ENCODE peak calls at places on chromosomes 2 and 18, in four cellular contexts. R, Z, O and T are unnamed samples.

GRCh38 chr2:147368306-147368705 is 476.5 kb upstream of the ACVR2A start:
- DNase-seq in R (no peak), Z (no peak), O (no peak), T (no peak)

GRCh38 chr2:210768329-210768910 is 212.0 kb downstream of the CPS1 start:
- DNase-seq in R (no peak), Z (no peak), O (no peak), T (no peak)

GRCh38 chr2:74205586-74205985 is 7.2 kb downstream of the MTHFD2 start:
- DNase-seq in R (no peak), Z (no peak), O (no peak), T (no peak)

GRCh38 chr2:138432971-138433370 is 68.6 kb upstream of the SPOPL start:
- DNase-seq in R (no peak), Z (no peak), O (no peak), T (no peak)

GRCh38 chr18:59617468-59617932 is 79.7 kb downstream of the CCBE1 start:
- DNase-seq in R (no peak), Z (no peak), O (no peak), T (no peak)

GRCh38 chr18:42348722-42349121 is 393.7 kb downstream of the PIK3C3 start:
- DNase-seq in R (no peak), Z (no peak), O (no peak), T (no peak)

GRCh38 chr2:235852528-235852920 is 315.7 kb downstream of the GBX2 start:
- DNase-seq in R (no peak), Z (peak; percentile 41), O (no peak), T (no peak)

GRCh38 chr2:219551412-219551811 is 7.6 kb downstream of the TMEM198 start:
- DNase-seq in R (peak; percentile 83), Z (peak; percentile 81), O (no peak), T (peak; percentile 52)

GRCh38 chr18:12062974-12063373 is 30.7 kb upstream of the ANKRD62 start:
- DNase-seq in R (no peak), Z (no peak), O (no peak), T (no peak)

GRCh38 chr2:207144191-207144795 is 21.5 kb downstream of the KLF7 start:
- DNase-seq in R (no peak), Z (no peak), O (no peak), T (no peak)

GRCh38 chr2:207143474-207144190 is 22.1 kb downstream of the KLF7 start:
- DNase-seq in R (peak; percentile 81), Z (peak; percentile 85), O (peak; percentile 91), T (peak; percentile 83)

GRCh38 chr2:207141381-207141780 is 24.4 kb downstream of the KLF7 start:
- DNase-seq in R (no peak), Z (no peak), O (no peak), T (no peak)

GRCh38 chr2:207142461-207142860 is 23.3 kb downstream of the KLF7 start:
- DNase-seq in R (no peak), Z (no peak), O (no peak), T (no peak)

GRCh38 chr2:207143131-207143473 is 22.6 kb downstream of the KLF7 start:
- DNase-seq in R (no peak), Z (no peak), O (no peak), T (no peak)
- TF ChIP-seq CTCF in R (no peak), Z (no peak), O (no peak), T (no peak)

DNA sequence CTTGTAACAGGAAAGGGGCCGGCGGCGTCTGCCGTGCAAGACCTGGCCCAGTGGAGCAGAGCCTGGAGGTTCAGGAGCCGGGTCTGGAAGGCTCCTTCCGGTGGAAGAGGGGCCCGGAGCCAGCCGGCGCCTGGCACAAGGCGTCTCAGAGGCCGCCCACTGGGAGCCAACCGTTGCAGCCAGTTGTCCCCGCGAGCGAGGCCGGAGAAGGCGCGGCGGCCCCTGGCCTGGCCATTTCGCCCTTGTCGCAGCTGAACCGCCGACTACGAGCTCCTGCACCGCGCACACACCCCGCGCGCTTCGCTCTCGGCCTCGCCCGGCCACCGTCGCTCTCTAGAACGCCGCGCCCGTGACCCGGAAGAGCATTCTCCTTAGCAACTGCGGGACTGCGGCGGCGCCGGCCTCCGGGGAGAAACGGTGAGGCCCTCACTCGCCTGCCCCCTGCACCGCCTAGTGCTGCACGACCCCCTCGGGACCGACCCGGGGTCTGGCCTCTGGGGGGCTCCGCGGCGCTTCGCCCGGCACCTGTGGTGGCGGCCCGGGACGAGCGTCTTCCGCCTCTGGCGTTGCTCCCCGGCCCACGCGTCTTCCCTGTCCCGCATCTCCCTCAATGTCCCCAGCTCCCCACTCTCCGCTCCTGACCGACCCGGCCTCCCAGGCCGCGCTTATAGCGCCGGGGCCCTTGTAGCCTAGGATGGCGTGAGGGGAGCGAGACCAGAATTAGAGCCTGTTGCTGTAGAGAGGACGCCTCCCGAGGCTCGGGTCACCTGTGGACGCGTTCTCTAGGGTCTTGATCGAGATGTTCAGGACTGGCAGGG is at the start of gene DIS3L2:
- DNase-seq in R (peak; percentile 78), Z (peak; percentile 95), O (peak; percentile 71), T (peak; percentile 72)
- TF ChIP-seq POLR2A in R (peak; percentile 52), Z (no peak), O (no peak), T (peak; percentile 44)

DNA sequence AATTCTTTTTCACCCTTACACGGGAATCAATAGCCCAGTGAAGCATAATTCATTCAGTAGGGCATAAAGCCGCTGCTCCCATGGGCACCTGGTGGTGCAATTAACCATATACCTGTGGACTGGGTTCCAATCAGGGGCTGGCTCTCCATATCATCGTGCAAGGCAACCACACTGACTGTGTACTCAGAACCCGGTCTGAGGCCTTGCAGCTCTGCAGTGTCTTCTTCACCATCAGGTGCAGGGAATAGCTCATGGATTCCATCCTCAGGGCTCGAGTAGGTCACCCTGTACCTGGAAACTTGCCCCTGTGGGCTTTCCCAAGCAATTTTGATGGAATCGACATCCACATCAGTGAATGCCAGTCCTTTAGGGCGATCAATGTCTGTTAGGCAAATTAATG is 55.2 kb downstream of the FN1 start:
- DNase-seq in R (no peak), Z (no peak), O (no peak), T (no peak)
- H3K4me1 ChIP-seq in R (no peaks in the 10 kb centered on the region), Z (no peaks in the 10 kb centered on the region), O (no peaks in the 10 kb centered on the region), T (no peaks in the 10 kb centered on the region)

DNA sequence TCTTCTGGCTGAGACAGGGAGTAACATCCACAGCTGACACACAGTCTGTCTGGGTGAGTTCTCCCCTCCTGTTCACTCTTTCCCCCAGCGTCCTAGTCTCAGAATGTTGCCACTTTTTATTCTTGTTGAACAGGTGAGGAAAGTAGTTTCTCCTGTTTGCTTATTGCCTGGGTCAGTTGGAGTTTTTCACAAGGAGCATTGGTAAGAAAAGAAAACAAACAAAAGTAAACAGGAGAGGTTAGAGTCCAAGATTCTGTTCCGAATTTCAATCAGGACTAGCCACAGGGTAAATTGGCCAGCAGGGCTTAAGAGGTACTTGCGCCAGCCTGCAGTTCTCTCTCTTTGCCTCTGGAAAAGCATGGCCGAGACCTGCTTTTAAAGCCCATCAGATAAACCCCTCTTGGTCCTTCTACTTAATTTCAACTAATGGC is 255.0 kb upstream of the EPAS1 start:
- DNase-seq in R (no peak), Z (no peak), O (no peak), T (no peak)
- TF ChIP-seq CTCF in R (no peak), Z (no peak), O (no peak), T (no peak)

DNA sequence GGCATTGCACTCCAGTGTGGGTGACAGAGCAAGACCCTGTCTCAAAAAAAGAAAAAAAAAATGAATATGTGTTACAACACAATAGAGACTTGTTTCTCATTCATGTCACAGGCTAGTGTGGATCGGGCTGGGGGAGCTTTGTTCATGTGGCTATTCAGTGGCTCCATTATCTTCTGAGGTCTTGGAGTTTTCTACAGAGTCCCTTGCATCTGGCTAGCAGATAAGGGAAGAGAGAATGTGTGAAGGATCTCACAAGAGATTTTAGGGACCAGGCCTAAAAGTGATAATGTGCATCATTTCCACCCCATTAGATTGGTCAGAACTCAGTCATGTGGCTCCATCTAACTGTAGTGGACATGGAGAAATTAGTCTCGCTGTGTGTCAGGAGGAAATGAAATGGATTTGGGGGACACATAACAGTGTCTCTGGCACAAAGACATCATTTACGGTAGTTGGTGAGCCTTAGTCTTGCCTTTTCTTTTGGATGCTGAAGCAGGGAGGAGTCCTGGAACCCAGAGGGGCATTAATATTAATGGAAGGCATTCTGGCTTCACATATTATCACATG is 32.4 kb upstream of the CASP10 start:
- DNase-seq in R (no peak), Z (no peak), O (no peak), T (no peak)
- TF ChIP-seq POLR2A in R (no peak), Z (no peak), O (no peak), T (no peak)

GRCh38 chr18:77001041-77001440 is 131.5 kb downstream of the MBP start:
- DNase-seq in R (no peak), Z (no peak), O (no peak), T (no peak)
- H3K4me1 ChIP-seq in R (no peaks in the 10 kb centered on the region), Z (peaks cover 11% of the 10 kb centered on the region), O (peaks cover 4% of the 10 kb centered on the region), T (no peaks in the 10 kb centered on the region)

GRCh38 chr2:18286897-18287296 is 273.6 kb downstream of the RDH14 start:
- DNase-seq in R (no peak), Z (no peak), O (no peak), T (no peak)

GRCh38 chr2:18290386-18290785 is 270.1 kb downstream of the RDH14 start:
- DNase-seq in R (no peak), Z (no peak), O (no peak), T (no peak)
- TF ChIP-seq CTCF in R (no peak), Z (no peak), O (no peak), T (no peak)

GRCh38 chr2:20818820-20819219 is 4.1 kb downstream of the LDAH start:
- DNase-seq in R (no peak), Z (no peak), O (no peak), T (no peak)

GRCh38 chr2:20823917-20824316 is 1.0 kb upstream of the LDAH start:
- DNase-seq in R (no peak), Z (no peak), O (no peak), T (no peak)

GRCh38 chr2:20822535-20823490 is at the start of gene LDAH:
- DNase-seq in R (peak; percentile 97), Z (peak; percentile 95), O (peak; percentile 88), T (peak; percentile 92)
- TF ChIP-seq POLR2A in R (peak; percentile 63), Z (no peak), O (peak; percentile 55), T (peak; percentile 63)

DNA sequence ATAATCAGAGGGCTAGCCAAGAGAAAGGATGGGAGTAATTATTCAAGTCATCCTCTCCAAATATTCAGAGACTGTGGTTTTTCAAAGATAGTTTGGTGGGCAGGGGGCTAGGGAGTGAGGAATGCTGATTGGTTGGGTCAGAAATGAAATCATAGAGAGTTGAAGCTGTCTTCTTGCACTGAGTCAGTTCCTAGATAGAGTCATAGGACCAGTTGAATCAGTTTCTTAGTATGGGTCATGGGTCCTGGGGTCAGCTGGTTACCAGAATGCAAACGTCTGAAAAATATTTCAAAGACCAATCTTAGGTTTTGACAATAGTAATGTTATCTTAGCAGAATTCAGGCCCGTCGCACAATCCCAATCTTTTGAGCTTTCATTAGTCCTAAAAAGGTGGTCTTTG is 171.4 kb upstream of the SPATS2L start:
- DNase-seq in R (no peak), Z (no peak), O (no peak), T (no peak)
- H3K4me1 ChIP-seq in R (peaks cover 4% of the 10 kb centered on the region), Z (no peaks in the 10 kb centered on the region), O (no peaks in the 10 kb centered on the region), T (no peaks in the 10 kb centered on the region)